ENCODE peak calls at places on chromosomes 7 and 10, in seven cellular contexts. One of them, this sample, is unnamed. For H3K4me1, the result is how much of the 10 kb centered on the place peaks cover.

GRCh38 chr7:24408798-24409428 is 124.9 kb downstream of the NPY start:
- DNase-seq in lower lobe of right lung: no peak
- DNase-seq in gastrocnemius medialis: no peak
- DNase-seq in heart left ventricle: no peak
- DNase-seq in mammary epithelial cell: no peak
- DNase-seq in pancreas: no peak
- DNase-seq in IMR-90: no peak
- DNase-seq in this sample: no peak

GRCh38 chr7:108012499-108013430 is 9.8 kb upstream of the LAMB1 start:
- DNase-seq in lower lobe of right lung: no peak
- DNase-seq in gastrocnemius medialis: no peak
- DNase-seq in heart left ventricle: no peak
- DNase-seq in mammary epithelial cell: peak
- DNase-seq in pancreas: no peak
- DNase-seq in IMR-90: peak
- DNase-seq in this sample: peak

GRCh38 chr7:121313793-121314676 is 14.8 kb upstream of the WNT16 start:
- DNase-seq in lower lobe of right lung: no peak
- DNase-seq in gastrocnemius medialis: no peak
- DNase-seq in heart left ventricle: no peak
- DNase-seq in mammary epithelial cell: no peak
- DNase-seq in pancreas: no peak
- DNase-seq in IMR-90: no peak
- DNase-seq in this sample: no peak

GRCh38 chr7:19560111-19560883 is 148.5 kb downstream of the POLR1F start:
- DNase-seq in lower lobe of right lung: no peak
- DNase-seq in gastrocnemius medialis: peak
- DNase-seq in heart left ventricle: no peak
- DNase-seq in mammary epithelial cell: peak
- DNase-seq in pancreas: no peak
- DNase-seq in IMR-90: no peak
- DNase-seq in this sample: no peak

GRCh38 chr10:126080879-126081331 is 184.5 kb downstream of the FANK1 start:
- DNase-seq in lower lobe of right lung: no peak
- DNase-seq in gastrocnemius medialis: no peak
- DNase-seq in heart left ventricle: no peak
- DNase-seq in mammary epithelial cell: no peak
- DNase-seq in pancreas: no peak
- DNase-seq in IMR-90: peak
- DNase-seq in this sample: peak

GRCh38 chr10:3514691-3515090 is 270.3 kb downstream of the KLF6 start:
- DNase-seq in lower lobe of right lung: no peak
- DNase-seq in gastrocnemius medialis: no peak
- DNase-seq in heart left ventricle: no peak
- DNase-seq in mammary epithelial cell: no peak
- DNase-seq in pancreas: no peak
- DNase-seq in IMR-90: no peak
- DNase-seq in this sample: no peak

GRCh38 chr10:103466734-103467133 is 8.0 kb upstream of the CALHM1 start:
- DNase-seq in lower lobe of right lung: no peak
- DNase-seq in gastrocnemius medialis: no peak
- DNase-seq in heart left ventricle: no peak
- DNase-seq in mammary epithelial cell: no peak
- DNase-seq in pancreas: no peak
- DNase-seq in IMR-90: peak
- DNase-seq in this sample: no peak

GRCh38 chr10:98456688-98457482 is 10.2 kb upstream of the HPS1 start:
- DNase-seq in lower lobe of right lung: no peak
- DNase-seq in gastrocnemius medialis: no peak
- DNase-seq in heart left ventricle: no peak
- DNase-seq in mammary epithelial cell: peak
- DNase-seq in pancreas: no peak
- DNase-seq in IMR-90: no peak
- DNase-seq in this sample: no peak

GRCh38 chr10:120493411-120494312 is 36.6 kb downstream of the PLPP4 start:
- DNase-seq in lower lobe of right lung: no peak
- DNase-seq in gastrocnemius medialis: no peak
- DNase-seq in heart left ventricle: no peak
- DNase-seq in mammary epithelial cell: no peak
- DNase-seq in pancreas: no peak
- DNase-seq in IMR-90: no peak
- DNase-seq in this sample: peak

GRCh38 chr10:14385591-14386201 is 55.0 kb upstream of the FRMD4A start:
- DNase-seq in lower lobe of right lung: no peak
- DNase-seq in gastrocnemius medialis: no peak
- DNase-seq in heart left ventricle: no peak
- DNase-seq in mammary epithelial cell: no peak
- DNase-seq in pancreas: no peak
- DNase-seq in IMR-90: peak
- DNase-seq in this sample: no peak

GRCh38 chr10:72729528-72729927 is 37.6 kb downstream of the MCU start:
- DNase-seq in lower lobe of right lung: no peak
- DNase-seq in gastrocnemius medialis: no peak
- DNase-seq in heart left ventricle: no peak
- DNase-seq in mammary epithelial cell: no peak
- DNase-seq in pancreas: no peak
- DNase-seq in IMR-90: no peak
- DNase-seq in this sample: no peak
- H3K4me3 ChIP-seq in lower lobe of right lung: no peak
- H3K4me3 ChIP-seq in gastrocnemius medialis: no peak
- H3K4me3 ChIP-seq in heart left ventricle: no peak
- H3K4me3 ChIP-seq in mammary epithelial cell: no peak
- H3K4me3 ChIP-seq in pancreas: no peak
- H3K4me3 ChIP-seq in IMR-90: no peak
- H3K4me3 ChIP-seq in this sample: no peak

GRCh38 chr7:5217851-5218331 is 27.9 kb downstream of the WIPI2 start:
- DNase-seq in lower lobe of right lung: peak
- DNase-seq in gastrocnemius medialis: no peak
- DNase-seq in heart left ventricle: no peak
- DNase-seq in mammary epithelial cell: no peak
- DNase-seq in pancreas: no peak
- DNase-seq in IMR-90: no peak
- DNase-seq in this sample: no peak
- H3K4me1 ChIP-seq in lower lobe of right lung: under half
- H3K4me1 ChIP-seq in gastrocnemius medialis: under half
- H3K4me1 ChIP-seq in heart left ventricle: under half
- H3K4me1 ChIP-seq in mammary epithelial cell: under half
- H3K4me1 ChIP-seq in pancreas: under half
- H3K4me1 ChIP-seq in IMR-90: under half
- H3K4me1 ChIP-seq in this sample: under half

GRCh38 chr10:71767420-71768035 is 5.8 kb downstream of the VSIR start:
- DNase-seq in lower lobe of right lung: peak
- DNase-seq in gastrocnemius medialis: no peak
- DNase-seq in heart left ventricle: peak
- DNase-seq in mammary epithelial cell: no peak
- DNase-seq in pancreas: no peak
- DNase-seq in IMR-90: no peak
- DNase-seq in this sample: no peak

GRCh38 chr10:71765907-71766716 is 7.2 kb downstream of the VSIR start:
- DNase-seq in lower lobe of right lung: no peak
- DNase-seq in gastrocnemius medialis: no peak
- DNase-seq in heart left ventricle: peak
- DNase-seq in mammary epithelial cell: no peak
- DNase-seq in pancreas: no peak
- DNase-seq in IMR-90: no peak
- DNase-seq in this sample: no peak

GRCh38 chr10:71763352-71764127 is 9.8 kb downstream of the VSIR start:
- DNase-seq in lower lobe of right lung: no peak
- DNase-seq in gastrocnemius medialis: no peak
- DNase-seq in heart left ventricle: no peak
- DNase-seq in mammary epithelial cell: no peak
- DNase-seq in pancreas: no peak
- DNase-seq in IMR-90: peak
- DNase-seq in this sample: no peak

GRCh38 chr10:71766717-71767419 is 6.5 kb downstream of the VSIR start:
- DNase-seq in lower lobe of right lung: peak
- DNase-seq in gastrocnemius medialis: no peak
- DNase-seq in heart left ventricle: peak
- DNase-seq in mammary epithelial cell: peak
- DNase-seq in pancreas: no peak
- DNase-seq in IMR-90: peak
- DNase-seq in this sample: no peak

GRCh38 chr10:71765176-71765906 is 8.0 kb downstream of the VSIR start:
- DNase-seq in lower lobe of right lung: no peak
- DNase-seq in gastrocnemius medialis: no peak
- DNase-seq in heart left ventricle: peak
- DNase-seq in mammary epithelial cell: no peak
- DNase-seq in pancreas: no peak
- DNase-seq in IMR-90: peak
- DNase-seq in this sample: no peak
- H3K27ac ChIP-seq in lower lobe of right lung: peak
- H3K27ac ChIP-seq in gastrocnemius medialis: peak
- H3K27ac ChIP-seq in heart left ventricle: peak
- H3K27ac ChIP-seq in mammary epithelial cell: no peak
- H3K27ac ChIP-seq in pancreas: peak
- H3K27ac ChIP-seq in IMR-90: peak
- H3K27ac ChIP-seq in this sample: no peak

GRCh38 chr7:2861509-2861908 is 17.4 kb upstream of the GNA12 start:
- DNase-seq in lower lobe of right lung: no peak
- DNase-seq in gastrocnemius medialis: no peak
- DNase-seq in heart left ventricle: no peak
- DNase-seq in mammary epithelial cell: no peak
- DNase-seq in pancreas: no peak
- DNase-seq in IMR-90: no peak
- DNase-seq in this sample: no peak

GRCh38 chr7:2863461-2864066 is 19.5 kb upstream of the GNA12 start:
- DNase-seq in lower lobe of right lung: peak
- DNase-seq in gastrocnemius medialis: peak
- DNase-seq in heart left ventricle: peak
- DNase-seq in mammary epithelial cell: peak
- DNase-seq in pancreas: peak
- DNase-seq in IMR-90: peak
- DNase-seq in this sample: peak

GRCh38 chr7:2864204-2864985 is 20.3 kb upstream of the GNA12 start:
- DNase-seq in lower lobe of right lung: no peak
- DNase-seq in gastrocnemius medialis: no peak
- DNase-seq in heart left ventricle: no peak
- DNase-seq in mammary epithelial cell: peak
- DNase-seq in pancreas: no peak
- DNase-seq in IMR-90: no peak
- DNase-seq in this sample: no peak

GRCh38 chr7:2860627-2861133 is 16.6 kb upstream of the GNA12 start:
- DNase-seq in lower lobe of right lung: no peak
- DNase-seq in gastrocnemius medialis: peak
- DNase-seq in heart left ventricle: no peak
- DNase-seq in mammary epithelial cell: peak
- DNase-seq in pancreas: peak
- DNase-seq in IMR-90: no peak
- DNase-seq in this sample: no peak

DNA sequence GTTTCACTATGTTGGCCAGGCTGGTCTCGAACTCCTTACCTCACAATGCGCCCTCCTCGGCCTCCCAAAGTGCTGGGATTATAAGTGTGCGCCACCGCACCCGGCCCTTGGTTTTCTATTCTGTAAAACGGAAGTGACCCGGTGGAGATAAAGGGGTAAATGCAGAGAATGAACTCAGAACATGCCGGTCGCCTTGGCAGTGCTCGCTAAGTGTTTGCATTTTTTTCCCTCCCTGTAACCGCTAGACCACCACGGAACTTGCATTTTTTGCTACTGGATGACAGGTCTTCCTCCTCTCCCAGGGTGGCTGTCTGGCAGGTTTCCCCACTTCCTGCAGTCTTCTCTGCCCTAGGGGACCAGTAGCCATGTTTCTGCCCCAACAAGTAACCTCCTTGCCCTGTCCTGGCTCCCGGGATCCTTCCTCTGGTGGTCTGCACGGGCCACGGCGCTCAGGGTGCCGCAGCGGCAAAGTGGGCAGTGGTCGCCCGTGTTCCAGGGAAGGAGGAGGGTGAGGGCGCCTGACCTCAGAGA is 18.8 kb upstream of the GNA12 start:
- DNase-seq in lower lobe of right lung: no peak
- DNase-seq in gastrocnemius medialis: no peak
- DNase-seq in heart left ventricle: no peak
- DNase-seq in mammary epithelial cell: no peak
- DNase-seq in pancreas: no peak
- DNase-seq in IMR-90: peak
- DNase-seq in this sample: peak
- H3K4me3 ChIP-seq in lower lobe of right lung: no peak
- H3K4me3 ChIP-seq in gastrocnemius medialis: peak
- H3K4me3 ChIP-seq in heart left ventricle: peak
- H3K4me3 ChIP-seq in mammary epithelial cell: no peak
- H3K4me3 ChIP-seq in pancreas: no peak
- H3K4me3 ChIP-seq in IMR-90: no peak
- H3K4me3 ChIP-seq in this sample: no peak

GRCh38 chr10:80196950-80197315 is 8.4 kb downstream of the ANXA11 start:
- DNase-seq in lower lobe of right lung: no peak
- DNase-seq in gastrocnemius medialis: no peak
- DNase-seq in heart left ventricle: no peak
- DNase-seq in mammary epithelial cell: no peak
- DNase-seq in pancreas: no peak
- DNase-seq in IMR-90: no peak
- DNase-seq in this sample: no peak
- H3K4me1 ChIP-seq in lower lobe of right lung: half or more
- H3K4me1 ChIP-seq in gastrocnemius medialis: half or more
- H3K4me1 ChIP-seq in heart left ventricle: half or more
- H3K4me1 ChIP-seq in mammary epithelial cell: under half
- H3K4me1 ChIP-seq in pancreas: half or more
- H3K4me1 ChIP-seq in IMR-90: under half
- H3K4me1 ChIP-seq in this sample: under half

GRCh38 chr7:115679423-115679822 is 351.1 kb downstream of the TFEC start:
- DNase-seq in lower lobe of right lung: no peak
- DNase-seq in gastrocnemius medialis: no peak
- DNase-seq in heart left ventricle: no peak
- DNase-seq in mammary epithelial cell: no peak
- DNase-seq in pancreas: no peak
- DNase-seq in IMR-90: no peak
- DNase-seq in this sample: no peak

GRCh38 chr7:115678049-115678982 is 352.2 kb downstream of the TFEC start:
- DNase-seq in lower lobe of right lung: no peak
- DNase-seq in gastrocnemius medialis: no peak
- DNase-seq in heart left ventricle: no peak
- DNase-seq in mammary epithelial cell: no peak
- DNase-seq in pancreas: peak
- DNase-seq in IMR-90: peak
- DNase-seq in this sample: no peak

GRCh38 chr7:115676080-115676479 is 354.5 kb downstream of the TFEC start:
- DNase-seq in lower lobe of right lung: no peak
- DNase-seq in gastrocnemius medialis: no peak
- DNase-seq in heart left ventricle: no peak
- DNase-seq in mammary epithelial cell: peak
- DNase-seq in pancreas: no peak
- DNase-seq in IMR-90: peak
- DNase-seq in this sample: no peak

GRCh38 chr7:115679976-115680375 is 350.6 kb downstream of the TFEC start:
- DNase-seq in lower lobe of right lung: no peak
- DNase-seq in gastrocnemius medialis: no peak
- DNase-seq in heart left ventricle: no peak
- DNase-seq in mammary epithelial cell: peak
- DNase-seq in pancreas: peak
- DNase-seq in IMR-90: peak
- DNase-seq in this sample: peak

GRCh38 chr7:115676707-115677106 is 353.9 kb downstream of the TFEC start:
- DNase-seq in lower lobe of right lung: no peak
- DNase-seq in gastrocnemius medialis: no peak
- DNase-seq in heart left ventricle: no peak
- DNase-seq in mammary epithelial cell: no peak
- DNase-seq in pancreas: no peak
- DNase-seq in IMR-90: no peak
- DNase-seq in this sample: no peak
- H3K27ac ChIP-seq in lower lobe of right lung: no peak
- H3K27ac ChIP-seq in gastrocnemius medialis: no peak
- H3K27ac ChIP-seq in heart left ventricle: no peak
- H3K27ac ChIP-seq in mammary epithelial cell: no peak
- H3K27ac ChIP-seq in pancreas: no peak
- H3K27ac ChIP-seq in IMR-90: no peak
- H3K27ac ChIP-seq in this sample: no peak